ENCODE peak calls at places on chromosomes 2 and 18, in five cellular contexts. One of them, this sample, is unnamed.

GRCh38 chr18:21693322-21693721 is 11.3 kb downstream of the ABHD3 start:
- DNase-seq in PC-9: no peak
- DNase-seq in fibroblast of lung: no peak
- DNase-seq in CD4-positive, CD25-positive, alpha-beta regulatory T cell: no peak
- DNase-seq in thoracic aorta: no peak
- DNase-seq in this sample: no peak

GRCh38 chr2:168192839-168193616 is 54.4 kb downstream of the STK39 start:
- DNase-seq in thoracic aorta: no peak
- DNase-seq in CD4-positive, CD25-positive, alpha-beta regulatory T cell: peak
- DNase-seq in fibroblast of lung: peak
- DNase-seq in PC-9: peak
- DNase-seq in this sample: no peak

GRCh38 chr2:96949701-96950350 is 36.6 kb downstream of the FAM178B start:
- DNase-seq in fibroblast of lung: no peak
- DNase-seq in PC-9: no peak
- DNase-seq in CD4-positive, CD25-positive, alpha-beta regulatory T cell: no peak
- DNase-seq in thoracic aorta: no peak
- DNase-seq in this sample: no peak

GRCh38 chr18:5632041-5632440 is 88.2 kb upstream of the EPB41L3 start:
- DNase-seq in fibroblast of lung: no peak
- DNase-seq in thoracic aorta: no peak
- DNase-seq in PC-9: no peak
- DNase-seq in CD4-positive, CD25-positive, alpha-beta regulatory T cell: no peak
- DNase-seq in this sample: no peak

GRCh38 chr2:236857781-236858180 is 227.9 kb upstream of the COPS8 start:
- DNase-seq in PC-9: no peak
- DNase-seq in thoracic aorta: no peak
- DNase-seq in CD4-positive, CD25-positive, alpha-beta regulatory T cell: no peak
- DNase-seq in fibroblast of lung: no peak
- DNase-seq in this sample: no peak

GRCh38 chr2:65478498-65479135 is 46.2 kb upstream of the SPRED2 start:
- DNase-seq in PC-9: no peak
- DNase-seq in thoracic aorta: no peak
- DNase-seq in fibroblast of lung: no peak
- DNase-seq in CD4-positive, CD25-positive, alpha-beta regulatory T cell: no peak
- DNase-seq in this sample: no peak

GRCh38 chr2:176157499-176158305 is 595 bp downstream of the HOXD3 start:
- DNase-seq in CD4-positive, CD25-positive, alpha-beta regulatory T cell: no peak
- DNase-seq in fibroblast of lung: peak
- DNase-seq in PC-9: no peak
- DNase-seq in thoracic aorta: no peak
- DNase-seq in this sample: no peak

GRCh38 chr2:120828066-120828465 is 92.4 kb downstream of the GLI2 start:
- DNase-seq in PC-9: no peak
- DNase-seq in thoracic aorta: no peak
- DNase-seq in CD4-positive, CD25-positive, alpha-beta regulatory T cell: no peak
- DNase-seq in fibroblast of lung: no peak
- DNase-seq in this sample: no peak

GRCh38 chr18:63752661-63753060 is 22.6 kb upstream of the SERPINB7 start:
- DNase-seq in CD4-positive, CD25-positive, alpha-beta regulatory T cell: no peak
- DNase-seq in fibroblast of lung: no peak
- DNase-seq in thoracic aorta: no peak
- DNase-seq in PC-9: no peak
- DNase-seq in this sample: no peak

GRCh38 chr2:96470636-96471035 is 34.5 kb downstream of the NEURL3 start:
- DNase-seq in PC-9: no peak
- DNase-seq in CD4-positive, CD25-positive, alpha-beta regulatory T cell: peak
- DNase-seq in fibroblast of lung: peak
- DNase-seq in thoracic aorta: no peak
- DNase-seq in this sample: no peak

GRCh38 chr18:111292-112014 is 46.9 kb upstream of the USP14 start:
- DNase-seq in thoracic aorta: no peak
- DNase-seq in fibroblast of lung: peak
- DNase-seq in CD4-positive, CD25-positive, alpha-beta regulatory T cell: peak
- DNase-seq in PC-9: peak
- DNase-seq in this sample: peak

GRCh38 chr2:165070089-165070488 is 114.8 kb upstream of the SLC38A11 start:
- DNase-seq in PC-9: no peak
- DNase-seq in thoracic aorta: no peak
- DNase-seq in CD4-positive, CD25-positive, alpha-beta regulatory T cell: no peak
- DNase-seq in fibroblast of lung: peak
- DNase-seq in this sample: no peak

GRCh38 chr2:165877565-165878550 is 75.7 kb downstream of the TTC21B start:
- DNase-seq in CD4-positive, CD25-positive, alpha-beta regulatory T cell: no peak
- DNase-seq in thoracic aorta: no peak
- DNase-seq in PC-9: peak
- DNase-seq in fibroblast of lung: peak
- DNase-seq in this sample: peak

GRCh38 chr2:69046221-69046662 is 33.3 kb downstream of the ANTXR1 start:
- DNase-seq in PC-9: peak
- DNase-seq in CD4-positive, CD25-positive, alpha-beta regulatory T cell: no peak
- DNase-seq in fibroblast of lung: peak
- DNase-seq in thoracic aorta: no peak
- DNase-seq in this sample: no peak

GRCh38 chr2:85952196-85952734 is 63.5 kb upstream of the ST3GAL5 start:
- DNase-seq in thoracic aorta: no peak
- DNase-seq in CD4-positive, CD25-positive, alpha-beta regulatory T cell: no peak
- DNase-seq in fibroblast of lung: no peak
- DNase-seq in PC-9: no peak
- DNase-seq in this sample: no peak

GRCh38 chr2:113276906-113277425 is 1.8 kb downstream of the PAX8 start:
- DNase-seq in PC-9: no peak
- DNase-seq in CD4-positive, CD25-positive, alpha-beta regulatory T cell: no peak
- DNase-seq in fibroblast of lung: no peak
- DNase-seq in thoracic aorta: no peak
- DNase-seq in this sample: no peak

GRCh38 chr2:178479275-178479616 is 846 bp upstream of the FKBP7 start:
- DNase-seq in thoracic aorta: no peak
- DNase-seq in PC-9: no peak
- DNase-seq in fibroblast of lung: no peak
- DNase-seq in CD4-positive, CD25-positive, alpha-beta regulatory T cell: no peak
- DNase-seq in this sample: no peak

GRCh38 chr2:9380702-9381628 is 42.4 kb downstream of the ITGB1BP1 start:
- DNase-seq in fibroblast of lung: peak
- DNase-seq in thoracic aorta: peak
- DNase-seq in CD4-positive, CD25-positive, alpha-beta regulatory T cell: no peak
- DNase-seq in PC-9: peak
- DNase-seq in this sample: no peak

GRCh38 chr2:235734700-235735205 is 240.9 kb downstream of the AGAP1 start:
- DNase-seq in PC-9: no peak
- DNase-seq in thoracic aorta: no peak
- DNase-seq in fibroblast of lung: no peak
- DNase-seq in CD4-positive, CD25-positive, alpha-beta regulatory T cell: no peak
- DNase-seq in this sample: no peak

GRCh38 chr2:129004485-129004884 is 685.8 kb upstream of the HS6ST1 start:
- DNase-seq in CD4-positive, CD25-positive, alpha-beta regulatory T cell: no peak
- DNase-seq in thoracic aorta: no peak
- DNase-seq in fibroblast of lung: no peak
- DNase-seq in PC-9: no peak
- DNase-seq in this sample: no peak

GRCh38 chr2:207255565-207255964 is 89.8 kb upstream of the KLF7 start:
- DNase-seq in fibroblast of lung: peak
- DNase-seq in CD4-positive, CD25-positive, alpha-beta regulatory T cell: no peak
- DNase-seq in thoracic aorta: no peak
- DNase-seq in PC-9: no peak
- DNase-seq in this sample: no peak

GRCh38 chr2:74399785-74400184 is 19.7 kb upstream of the DCTN1 start:
- DNase-seq in CD4-positive, CD25-positive, alpha-beta regulatory T cell: peak
- DNase-seq in fibroblast of lung: no peak
- DNase-seq in PC-9: no peak
- DNase-seq in thoracic aorta: no peak
- DNase-seq in this sample: no peak

GRCh38 chr18:28357785-28358401 is 181.0 kb upstream of the CDH2 start:
- DNase-seq in thoracic aorta: no peak
- DNase-seq in CD4-positive, CD25-positive, alpha-beta regulatory T cell: no peak
- DNase-seq in fibroblast of lung: no peak
- DNase-seq in PC-9: no peak
- DNase-seq in this sample: no peak

GRCh38 chr18:63298393-63299015 is 21.1 kb downstream of the BCL2 start:
- DNase-seq in CD4-positive, CD25-positive, alpha-beta regulatory T cell: no peak
- DNase-seq in PC-9: no peak
- DNase-seq in fibroblast of lung: peak
- DNase-seq in thoracic aorta: no peak
- DNase-seq in this sample: no peak

GRCh38 chr2:182559623-182560022 is 132.8 kb upstream of the PDE1A start:
- DNase-seq in PC-9: no peak
- DNase-seq in thoracic aorta: no peak
- DNase-seq in fibroblast of lung: peak
- DNase-seq in CD4-positive, CD25-positive, alpha-beta regulatory T cell: no peak
- DNase-seq in this sample: peak

GRCh38 chr2:182554950-182555349 is 128.1 kb upstream of the PDE1A start:
- DNase-seq in CD4-positive, CD25-positive, alpha-beta regulatory T cell: no peak
- DNase-seq in fibroblast of lung: no peak
- DNase-seq in thoracic aorta: no peak
- DNase-seq in PC-9: no peak
- DNase-seq in this sample: no peak

GRCh38 chr2:182553483-182553882 is 126.6 kb upstream of the PDE1A start:
- DNase-seq in PC-9: no peak
- DNase-seq in thoracic aorta: no peak
- DNase-seq in CD4-positive, CD25-positive, alpha-beta regulatory T cell: no peak
- DNase-seq in fibroblast of lung: no peak
- DNase-seq in this sample: no peak

GRCh38 chr2:182558564-182558963 is 131.7 kb upstream of the PDE1A start:
- DNase-seq in thoracic aorta: no peak
- DNase-seq in PC-9: no peak
- DNase-seq in CD4-positive, CD25-positive, alpha-beta regulatory T cell: no peak
- DNase-seq in fibroblast of lung: peak
- DNase-seq in this sample: no peak
- H3K27ac ChIP-seq in thoracic aorta: no peak
- H3K27ac ChIP-seq in PC-9: no peak
- H3K27ac ChIP-seq in CD4-positive, CD25-positive, alpha-beta regulatory T cell: no peak
- H3K27ac ChIP-seq in fibroblast of lung: no peak
- H3K27ac ChIP-seq in this sample: no peak

DNA sequence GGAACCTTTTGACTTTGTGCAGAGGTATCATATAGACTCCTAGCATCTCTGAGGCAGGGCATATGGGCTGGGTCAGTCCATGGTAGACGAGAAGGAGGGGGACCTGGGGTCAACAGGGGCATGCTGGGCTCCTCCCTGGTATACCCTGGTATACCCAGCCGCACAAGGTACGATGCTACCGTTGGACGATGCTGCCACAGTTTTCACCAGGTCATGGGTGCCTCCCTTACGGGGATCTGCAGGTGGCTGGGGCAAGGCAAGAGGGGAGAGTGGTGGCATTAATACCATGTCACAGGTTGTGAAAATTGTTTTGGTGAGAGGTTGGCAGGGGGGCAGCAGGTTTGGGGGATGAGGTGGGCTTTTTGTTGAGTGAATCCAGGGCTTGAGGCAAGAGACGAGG is 149.8 kb downstream of the TSN start:
- DNase-seq in CD4-positive, CD25-positive, alpha-beta regulatory T cell: no peak
- DNase-seq in fibroblast of lung: no peak
- DNase-seq in thoracic aorta: no peak
- DNase-seq in PC-9: no peak
- DNase-seq in this sample: no peak
- H3K27ac ChIP-seq in CD4-positive, CD25-positive, alpha-beta regulatory T cell: no peak
- H3K27ac ChIP-seq in fibroblast of lung: no peak
- H3K27ac ChIP-seq in thoracic aorta: no peak
- H3K27ac ChIP-seq in PC-9: no peak
- H3K27ac ChIP-seq in this sample: no peak

GRCh38 chr2:81077396-81077795 is 772.8 kb upstream of the LRRTM1 start:
- DNase-seq in CD4-positive, CD25-positive, alpha-beta regulatory T cell: no peak
- DNase-seq in PC-9: no peak
- DNase-seq in thoracic aorta: no peak
- DNase-seq in fibroblast of lung: no peak
- DNase-seq in this sample: no peak
- H3K27ac ChIP-seq in CD4-positive, CD25-positive, alpha-beta regulatory T cell: no peak
- H3K27ac ChIP-seq in PC-9: no peak
- H3K27ac ChIP-seq in thoracic aorta: no peak
- H3K27ac ChIP-seq in fibroblast of lung: no peak
- H3K27ac ChIP-seq in this sample: no peak

DNA sequence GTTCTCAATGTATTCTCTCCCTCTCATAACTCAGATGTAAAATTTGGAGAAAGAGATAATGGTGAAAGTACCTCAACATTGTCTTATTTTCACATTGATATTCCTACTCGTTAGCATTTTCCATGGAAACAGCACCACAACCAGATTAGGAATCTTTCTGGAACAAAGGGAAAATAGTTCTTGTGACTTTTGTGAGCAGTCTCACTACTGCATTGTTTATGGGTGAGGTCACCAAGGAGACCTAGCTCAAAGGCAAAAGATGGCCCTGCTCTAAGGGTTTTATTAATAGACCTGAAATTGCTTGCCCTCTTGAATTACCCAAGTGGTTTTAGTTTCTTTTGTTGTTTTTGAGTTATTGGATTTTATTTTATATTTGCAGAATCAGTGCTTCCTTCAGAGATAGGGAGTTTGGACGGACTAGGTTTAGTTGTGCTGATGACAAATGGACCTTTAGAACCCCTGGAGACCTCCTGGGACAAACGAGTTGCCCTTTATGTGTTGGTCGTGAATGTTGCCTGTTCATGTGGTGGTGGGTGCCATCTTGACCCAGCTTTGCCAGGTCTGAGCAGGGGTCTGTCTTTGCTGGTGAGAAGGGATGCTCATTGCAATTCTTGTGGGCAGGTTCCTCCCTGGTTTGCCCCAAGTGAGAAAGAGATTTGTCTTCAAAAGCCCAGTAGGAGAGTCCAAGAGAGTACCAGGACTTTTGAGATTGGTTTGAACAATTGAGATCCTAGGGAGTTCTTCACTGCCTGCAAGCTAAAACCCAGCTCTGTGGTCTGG is 58.1 kb downstream of the INPP4A start:
- DNase-seq in thoracic aorta: no peak
- DNase-seq in PC-9: peak
- DNase-seq in CD4-positive, CD25-positive, alpha-beta regulatory T cell: no peak
- DNase-seq in fibroblast of lung: peak
- DNase-seq in this sample: no peak
- H3K27ac ChIP-seq in thoracic aorta: peak
- H3K27ac ChIP-seq in PC-9: peak
- H3K27ac ChIP-seq in CD4-positive, CD25-positive, alpha-beta regulatory T cell: no peak
- H3K27ac ChIP-seq in fibroblast of lung: no peak
- H3K27ac ChIP-seq in this sample: no peak

GRCh38 chr2:219175486-219175885 is 1.2 kb downstream of the CNPPD1 start:
- DNase-seq in fibroblast of lung: no peak
- DNase-seq in CD4-positive, CD25-positive, alpha-beta regulatory T cell: no peak
- DNase-seq in thoracic aorta: no peak
- DNase-seq in PC-9: no peak
- DNase-seq in this sample: no peak
- H3K27ac ChIP-seq in fibroblast of lung: no peak
- H3K27ac ChIP-seq in CD4-positive, CD25-positive, alpha-beta regulatory T cell: peak
- H3K27ac ChIP-seq in thoracic aorta: peak
- H3K27ac ChIP-seq in PC-9: peak
- H3K27ac ChIP-seq in this sample: peak

DNA sequence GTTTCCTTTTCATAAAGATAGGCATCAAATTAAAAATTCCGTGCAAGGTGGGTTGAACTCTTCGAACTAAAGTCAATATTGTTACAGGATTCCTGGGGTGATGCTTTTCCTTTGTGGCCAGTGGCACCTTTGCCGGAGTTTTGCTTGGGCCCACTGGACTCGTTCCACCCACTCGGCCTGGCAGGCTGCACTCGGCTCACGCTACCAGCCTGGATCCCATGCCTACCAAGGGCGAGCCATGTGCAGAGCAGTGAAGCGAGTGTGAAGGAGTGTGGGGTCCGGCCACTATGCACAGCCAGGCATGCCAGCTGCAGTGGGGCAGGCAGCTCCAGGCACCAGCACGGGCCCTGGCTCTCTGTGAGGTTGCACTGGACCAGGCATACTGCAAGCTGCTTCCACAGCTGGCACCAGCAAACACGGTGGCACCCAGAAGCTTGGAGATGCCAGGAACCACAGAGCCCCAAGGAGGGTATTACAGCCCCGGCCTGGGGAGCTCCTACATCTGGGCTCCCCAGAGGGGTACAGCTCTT is 83.6 kb downstream of the DTNB start:
- DNase-seq in PC-9: no peak
- DNase-seq in CD4-positive, CD25-positive, alpha-beta regulatory T cell: no peak
- DNase-seq in fibroblast of lung: no peak
- DNase-seq in thoracic aorta: no peak
- DNase-seq in this sample: no peak
- H3K27ac ChIP-seq in PC-9: no peak
- H3K27ac ChIP-seq in CD4-positive, CD25-positive, alpha-beta regulatory T cell: no peak
- H3K27ac ChIP-seq in fibroblast of lung: no peak
- H3K27ac ChIP-seq in thoracic aorta: no peak
- H3K27ac ChIP-seq in this sample: no peak